ENCODE peak calls at places on chromosome 18, in ten cellular contexts. V is psoas muscle, W is adipocyte, E is prostate gland, O is GM23248, U is fibroblast of lung, H is upper lobe of right lung, K is small intestine, L is sigmoid colon, J is colonic mucosa. P is an unnamed sample.

GRCh38 chr18:80154293-80154692 is 45.2 kb downstream of the ADNP2 start:
- DNase-seq in V (no peak), W (peak; percentile 36), E (no peak), O (peak; percentile 56), U (peak; percentile 36), H (no peak), K (peak; percentile 7), L (no peak), J (no peak), P (no peak)

GRCh38 chr18:47409519-47409918 is 158.1 kb upstream of the SKOR2 start:
- DNase-seq in V (no peak), W (no peak), E (no peak), O (no peak), U (no peak), H (no peak), K (no peak), L (no peak), J (no peak), P (no peak)

GRCh38 chr18:4251873-4252272 is 203.2 kb downstream of the DLGAP1 start:
- DNase-seq in V (no peak), W (no peak), E (no peak), O (no peak), U (no peak), H (no peak), K (no peak), L (no peak), J (no peak), P (no peak)

GRCh38 chr18:13393338-13393737 is 174.8 kb downstream of the LDLRAD4 start:
- DNase-seq in V (no peak), W (no peak), E (no peak), O (no peak), U (no peak), H (no peak), K (no peak), L (peak; percentile 43), J (no peak), P (no peak)

GRCh38 chr18:34707670-34708069 is 2.4 kb upstream of the DTNA start:
- DNase-seq in V (peak; percentile 54), W (peak; percentile 97), E (no peak), O (peak; percentile 95), U (peak; percentile 96), H (no peak), K (peak; percentile 38), L (peak; percentile 81), J (no peak), P (peak; percentile 76)

GRCh38 chr18:79393181-79393598 is 2.5 kb upstream of the NFATC1 start:
- DNase-seq in V (peak; percentile 73), W (peak; percentile 52), E (no peak), O (peak; percentile 79), U (peak; percentile 8), H (peak; percentile 67), K (no peak), L (peak; percentile 76), J (no peak), P (peak; percentile 83)

GRCh38 chr18:79498662-79499061 is 102.9 kb downstream of the NFATC1 start:
- DNase-seq in V (no peak), W (no peak), E (no peak), O (no peak), U (no peak), H (no peak), K (no peak), L (no peak), J (no peak), P (peak; percentile 4)

GRCh38 chr18:59070181-59070912 is 69.3 kb upstream of the SEC11C start:
- DNase-seq in V (peak; percentile 90), W (peak; percentile 95), E (peak; percentile 88), O (peak; percentile 91), U (peak; percentile 71), H (peak; percentile 87), K (peak; percentile 76), L (peak; percentile 91), J (peak; percentile 87), P (peak; percentile 88)

GRCh38 chr18:76674596-76674995 is 147.8 kb upstream of the ZNF236 start:
- DNase-seq in V (no peak), W (no peak), E (no peak), O (no peak), U (no peak), H (no peak), K (no peak), L (no peak), J (no peak), P (no peak)

GRCh38 chr18:3458952-3459853 is 9.2 kb downstream of the TGIF1 start:
- DNase-seq in V (no peak), W (peak; percentile 26), E (no peak), O (peak; percentile 83), U (peak; percentile 61), H (no peak), K (peak; percentile 27), L (no peak), J (no peak), P (no peak)

GRCh38 chr18:76212958-76213357 is 282.1 kb downstream of the ZNF516 start:
- DNase-seq in V (no peak), W (no peak), E (no peak), O (no peak), U (no peak), H (no peak), K (no peak), L (no peak), J (no peak), P (no peak)

GRCh38 chr18:34977787-34978532 is 63.3 kb upstream of the MAPRE2 start:
- DNase-seq in V (peak; percentile 76), W (peak; percentile 47), E (no peak), O (peak; percentile 55), U (peak; percentile 20), H (peak; percentile 82), K (peak; percentile 64), L (peak; percentile 70), J (peak; percentile 82), P (peak; percentile 42)

GRCh38 chr18:44680271-44681038 is at the start of gene SETBP1:
- DNase-seq in V (peak; percentile 89), W (peak; percentile 81), E (peak; percentile 66), O (peak; percentile 69), U (peak; percentile 72), H (peak; percentile 77), K (no peak), L (peak; percentile 93), J (peak; percentile 73), P (peak; percentile 92)

GRCh38 chr18:10131783-10132381 is 218.1 kb downstream of the VAPA start:
- DNase-seq in V (peak; percentile 48), W (no peak), E (no peak), O (peak; percentile 32), U (no peak), H (peak; percentile 76), K (peak; percentile 27), L (no peak), J (no peak), P (no peak)
- H3K4me3 ChIP-seq in V (peak overlapping the region; percentile 62), W (peak overlapping the region; percentile 57), E (peak overlapping the region; percentile 7), O (peak overlapping the region; percentile 32), U (peak overlapping the region; percentile 22), H (peak overlapping the region; percentile 39), K (peak overlapping the region; percentile 39), L (peak overlapping the region; percentile 36), J (peak overlapping the region; percentile 34), P (peak overlapping the region; percentile 29)

GRCh38 chr18:52340466-52341378 is 725 bp downstream of the DCC start:
- DNase-seq in V (no peak), W (peak; percentile 33), E (no peak), O (no peak), U (peak; percentile 21), H (no peak), K (no peak), L (no peak), J (no peak), P (no peak)

GRCh38 chr18:52343138-52343537 is 3.1 kb downstream of the DCC start:
- DNase-seq in V (no peak), W (peak; percentile 8), E (no peak), O (no peak), U (peak; percentile 28), H (no peak), K (peak; percentile 5), L (no peak), J (no peak), P (no peak)

GRCh38 chr18:52343731-52344340 is 3.8 kb downstream of the DCC start:
- DNase-seq in V (no peak), W (no peak), E (no peak), O (no peak), U (no peak), H (no peak), K (no peak), L (no peak), J (no peak), P (no peak)

GRCh38 chr18:52339891-52340371 is at the start of gene DCC:
- DNase-seq in V (no peak), W (peak; percentile 83), E (peak; percentile 19), O (peak; percentile 58), U (peak; percentile 71), H (no peak), K (peak; percentile 32), L (no peak), J (peak; percentile 24), P (no peak)

GRCh38 chr18:52341617-52342381 is 1.8 kb downstream of the DCC start:
- DNase-seq in V (peak; percentile 35), W (peak; percentile 62), E (no peak), O (peak; percentile 12), U (peak; percentile 29), H (no peak), K (no peak), L (no peak), J (no peak), P (no peak)
- H3K27me3 ChIP-seq in V (no peaks in the 10 kb centered on the region), W (peaks cover 59% of the 10 kb centered on the region), E (peaks cover 11% of the 10 kb centered on the region), O (peaks cover 44% of the 10 kb centered on the region), U (peaks cover 11% of the 10 kb centered on the region), H (peaks cover 38% of the 10 kb centered on the region), K (no peaks in the 10 kb centered on the region), L (peaks cover 24% of the 10 kb centered on the region), J (peaks cover 21% of the 10 kb centered on the region), P (no peaks in the 10 kb centered on the region)

GRCh38 chr18:9066817-9067306 is 35.6 kb upstream of the NDUFV2 start:
- DNase-seq in V (no peak), W (no peak), E (no peak), O (no peak), U (no peak), H (no peak), K (no peak), L (no peak), J (no peak), P (no peak)

GRCh38 chr18:9066358-9066757 is 36.1 kb upstream of the NDUFV2 start:
- DNase-seq in V (no peak), W (no peak), E (no peak), O (no peak), U (no peak), H (no peak), K (no peak), L (no peak), J (no peak), P (no peak)

GRCh38 chr18:9068346-9068745 is 34.2 kb upstream of the NDUFV2 start:
- DNase-seq in V (no peak), W (no peak), E (no peak), O (no peak), U (no peak), H (no peak), K (peak; percentile 43), L (no peak), J (no peak), P (no peak)

GRCh38 chr18:9067823-9068222 is 34.7 kb upstream of the NDUFV2 start:
- DNase-seq in V (no peak), W (no peak), E (no peak), O (no peak), U (no peak), H (no peak), K (peak; percentile 14), L (no peak), J (no peak), P (no peak)

GRCh38 chr18:9065864-9066263 is 36.6 kb upstream of the NDUFV2 start:
- DNase-seq in V (no peak), W (no peak), E (no peak), O (no peak), U (no peak), H (no peak), K (no peak), L (no peak), J (no peak), P (no peak)
- H3K4me3 ChIP-seq in V (no peak overlapping the region), W (no peak overlapping the region), E (no peak overlapping the region), O (no peak overlapping the region), U (no peak overlapping the region), H (no peak overlapping the region), K (no peak overlapping the region), L (no peak overlapping the region), J (no peak overlapping the region), P (no peak overlapping the region)

GRCh38 chr18:42437646-42438045 is 482.6 kb downstream of the PIK3C3 start:
- DNase-seq in V (peak; percentile 41), W (no peak), E (no peak), O (no peak), U (peak; percentile 1), H (no peak), K (no peak), L (no peak), J (no peak), P (no peak)
- H3K27me3 ChIP-seq in V (no peaks in the 10 kb centered on the region), W (no peaks in the 10 kb centered on the region), E (no peaks in the 10 kb centered on the region), O (no peaks in the 10 kb centered on the region), U (no peaks in the 10 kb centered on the region), H (no peaks in the 10 kb centered on the region), K (no peaks in the 10 kb centered on the region), L (no peaks in the 10 kb centered on the region), J (no peaks in the 10 kb centered on the region), P (no peaks in the 10 kb centered on the region)